ENCODE peak calls at places on chromosomes 13 and 19, in ten cellular contexts. Q is ovary; K is body of pancreas; W is HAP-1; D is naive thymus-derived CD4-positive, alpha-beta T cell; I is sigmoid colon; O is upper lobe of right lung; H is keratinocyte; G is neuronal stem cell; T is lower lobe of right lung. C is an unnamed sample. For H3K27me3 and H3K4me1, the result is how much of the 10 kb centered on the place peaks cover.

GRCh38 chr13:40102854-40103253 is 447.4 kb downstream of the COG6 start:
- DNase-seq in I (no peak), G (no peak), Q (peak), D (peak), W (no peak), H (peak), T (no peak), K (no peak), O (no peak), C (no peak)

GRCh38 chr19:2538096-2538757 is 62.3 kb downstream of the GADD45B start:
- DNase-seq in H (no peak), T (no peak), I (no peak), O (no peak), G (no peak), W (no peak), Q (no peak), D (no peak), K (no peak), C (peak)

GRCh38 chr13:47126432-47126831 is 229.6 kb upstream of the HTR2A start:
- DNase-seq in O (no peak), T (no peak), G (no peak), H (no peak), K (peak), I (no peak), Q (no peak), D (no peak), W (no peak), C (no peak)

GRCh38 chr19:40225440-40226305 is 816 bp downstream of the CCNP start:
- DNase-seq in G (no peak), Q (no peak), T (no peak), I (no peak), H (no peak), O (no peak), K (no peak), W (no peak), D (no peak), C (no peak)

GRCh38 chr13:35866801-35867200 is 264.4 kb downstream of the DCLK1 start:
- DNase-seq in D (no peak), K (no peak), W (no peak), G (no peak), Q (no peak), I (no peak), T (no peak), O (no peak), H (no peak), C (no peak)

GRCh38 chr19:48319647-48320537 is 5.5 kb upstream of the EMP3 start:
- DNase-seq in O (peak), I (peak), D (peak), Q (peak), W (peak), H (no peak), T (peak), G (peak), K (peak), C (peak)

GRCh38 chr13:96822900-96823299 is 171.4 kb downstream of the OXGR1 start:
- DNase-seq in W (peak), O (no peak), D (no peak), Q (no peak), H (no peak), K (peak), I (no peak), T (no peak), G (no peak), C (no peak)

GRCh38 chr19:43664008-43664407 is 6.0 kb downstream of the PLAUR start:
- DNase-seq in H (no peak), G (no peak), D (peak), W (no peak), O (no peak), I (no peak), T (no peak), K (peak), Q (no peak), C (peak)

GRCh38 chr13:48448963-48449614 is 36.2 kb upstream of the LPAR6 start:
- DNase-seq in T (no peak), H (no peak), G (no peak), D (no peak), Q (no peak), W (no peak), I (no peak), O (no peak), K (no peak), C (no peak)

GRCh38 chr19:48713041-48713863 is 6.3 kb downstream of the MAMSTR start:
- DNase-seq in H (no peak), K (no peak), I (no peak), Q (no peak), G (no peak), T (no peak), D (peak), W (peak), O (no peak), C (no peak)

GRCh38 chr13:107956889-107957288 is 258.4 kb downstream of the LIG4 start:
- DNase-seq in G (no peak), Q (no peak), O (no peak), I (no peak), W (no peak), D (no peak), T (no peak), K (no peak), H (no peak), C (no peak)

GRCh38 chr19:8065489-8066261 is 13.1 kb downstream of the CCL25 start:
- DNase-seq in Q (no peak), I (no peak), O (no peak), T (no peak), G (no peak), K (no peak), H (no peak), D (no peak), W (no peak), C (no peak)

GRCh38 chr19:19274146-19274545 is 1.0 kb upstream of the TM6SF2 start:
- DNase-seq in Q (no peak), D (no peak), W (no peak), H (no peak), K (no peak), I (no peak), O (no peak), G (no peak), T (no peak), C (no peak)

GRCh38 chr19:1115646-1116420 is 12.0 kb downstream of the GPX4 start:
- DNase-seq in K (no peak), H (no peak), W (no peak), D (no peak), Q (no peak), O (no peak), I (no peak), T (no peak), G (no peak), C (no peak)

DNA sequence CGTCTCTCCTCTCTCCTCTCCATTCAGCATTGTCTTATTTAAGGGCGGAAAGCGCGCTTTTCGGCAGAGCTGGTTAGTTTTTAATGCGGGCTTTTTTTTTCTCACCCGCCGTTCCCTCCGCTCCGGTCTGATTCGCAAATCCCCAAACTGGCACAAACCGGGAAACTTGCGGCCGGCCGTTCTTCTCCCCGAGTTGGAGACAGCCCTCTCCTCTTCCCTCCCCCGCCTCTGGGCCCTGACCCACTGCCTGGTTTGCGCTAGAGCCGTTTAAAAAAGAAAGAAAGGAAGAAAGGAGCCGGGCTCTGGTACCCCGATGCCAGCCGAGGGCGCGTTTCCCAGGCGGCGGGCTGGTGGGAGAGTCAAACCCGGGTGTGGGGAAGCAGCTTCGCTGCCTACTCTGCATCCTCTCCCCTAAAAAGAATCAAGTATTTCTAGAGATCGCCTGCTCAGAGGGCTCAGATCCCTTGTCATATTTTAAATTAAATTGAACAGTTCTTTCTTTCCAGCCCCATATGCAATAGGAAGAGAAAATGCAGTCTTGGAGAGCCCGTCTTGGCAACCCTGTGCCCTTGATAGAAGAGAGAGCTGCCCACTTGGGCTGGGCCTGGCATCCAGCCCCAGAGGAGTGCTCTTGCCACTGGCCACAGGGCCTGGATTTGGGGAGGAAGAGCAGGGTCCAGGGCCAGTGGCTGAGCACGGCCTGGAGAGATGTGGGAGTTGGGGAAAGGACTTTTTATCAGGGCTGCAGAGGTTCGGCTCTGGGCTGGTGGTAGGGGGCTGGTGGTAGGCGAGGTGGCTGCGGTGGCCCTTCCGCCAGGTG is 19.0 kb downstream of the NFIX start:
- DNase-seq in W (no peak), I (no peak), O (no peak), G (no peak), Q (peak), D (no peak), H (no peak), K (no peak), T (no peak), C (no peak)
- H3K27me3 ChIP-seq in W (under half), I (under half), O (under half), G (half or more), Q (under half), D (under half), H (under half), K (under half), T (under half), C (under half)

GRCh38 chr13:45007225-45007624 is 17.9 kb downstream of the GPALPP1 start:
- DNase-seq in Q (no peak), G (no peak), T (no peak), I (no peak), H (no peak), K (no peak), D (no peak), W (no peak), O (no peak), C (no peak)
- H3K4me1 ChIP-seq in Q (under half), G (under half), T (under half), I (under half), H (under half), K (under half), D (under half), W (under half), O (under half), C (under half)

DNA sequence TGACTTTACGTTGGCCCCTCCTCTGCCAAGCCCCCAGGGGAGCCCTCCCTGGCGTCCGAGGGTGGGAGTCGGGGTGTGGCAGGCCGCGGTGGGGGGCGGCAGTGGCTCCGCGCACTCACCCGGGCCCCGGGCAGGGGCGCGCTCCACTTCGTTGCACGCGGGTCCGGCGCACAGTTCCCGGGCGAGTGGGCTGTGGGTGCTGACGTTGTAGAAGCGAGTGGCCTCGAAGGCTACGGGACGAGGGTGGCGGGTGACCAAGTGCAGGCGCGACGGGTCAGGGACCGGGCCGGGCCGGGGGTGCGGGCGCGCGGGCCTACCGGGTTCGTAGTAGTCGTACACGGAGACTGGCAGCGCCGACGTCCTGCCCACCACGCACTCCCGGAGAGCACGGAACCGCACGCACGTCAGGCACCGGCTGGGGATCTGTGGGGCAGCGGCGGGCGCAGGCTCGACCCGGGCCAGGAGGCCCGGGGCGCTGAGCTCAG is 8.8 kb downstream of the F2RL3 start:
- DNase-seq in Q (no peak), D (no peak), O (no peak), G (no peak), H (no peak), W (no peak), K (peak), T (peak), I (no peak), C (peak)
- H3K27me3 ChIP-seq in Q (under half), D (under half), O (under half), G (under half), H (under half), W (under half), K (under half), T (under half), I (under half), C (under half)

DNA sequence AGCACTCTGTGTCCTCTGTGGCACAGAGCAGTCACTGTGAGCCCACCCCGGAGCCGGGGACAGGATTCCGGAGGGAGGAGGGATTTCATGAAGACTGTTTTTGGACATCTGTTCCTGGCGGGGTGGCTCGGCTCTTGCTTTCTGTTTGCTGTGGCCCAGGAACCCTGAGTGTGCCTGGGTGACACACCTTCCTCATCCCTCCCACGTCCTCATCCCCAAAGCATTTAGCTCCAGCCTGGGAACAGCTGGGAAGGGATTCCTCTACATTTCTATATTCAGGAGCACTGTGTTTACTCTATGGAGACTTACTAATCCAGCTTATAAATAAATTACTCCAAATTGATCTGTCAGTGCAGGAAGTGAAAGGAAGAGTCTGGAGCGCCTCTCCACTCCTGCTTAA is 97.8 kb upstream of the UBL3 start:
- DNase-seq in G (no peak), I (no peak), T (no peak), K (no peak), Q (no peak), W (no peak), H (no peak), O (no peak), D (no peak), C (no peak)
- H3K4me1 ChIP-seq in G (under half), I (under half), T (under half), K (under half), Q (under half), W (under half), H (under half), O (under half), D (under half), C (under half)

GRCh38 chr13:27923794-27924528 is 4.2 kb downstream of the PDX1 start:
- DNase-seq in D (no peak), T (no peak), Q (no peak), W (no peak), O (no peak), I (no peak), H (no peak), K (no peak), G (peak), C (no peak)
- H3K27me3 ChIP-seq in D (under half), T (half or more), Q (under half), W (under half), O (half or more), I (half or more), H (half or more), K (under half), G (half or more), C (under half)

GRCh38 chr13:112057736-112058518 is 9.0 kb upstream of the SOX1 start:
- DNase-seq in T (no peak), K (no peak), I (no peak), W (no peak), O (no peak), G (no peak), Q (no peak), H (no peak), D (no peak), C (no peak)
- H3K4me1 ChIP-seq in T (under half), K (under half), I (half or more), W (under half), O (under half), G (under half), Q (under half), H (under half), D (under half), C (under half)

GRCh38 chr13:26887594-26887993 is 127.0 kb upstream of the GPR12 start:
- DNase-seq in D (no peak), T (no peak), G (no peak), I (no peak), W (no peak), H (no peak), Q (no peak), K (no peak), O (no peak), C (no peak)
- H3K27me3 ChIP-seq in D (under half), T (under half), G (under half), I (under half), W (under half), H (under half), Q (under half), K (under half), O (under half), C (under half)

GRCh38 chr19:35284153-35285140 is 2.1 kb downstream of the HAMP start:
- DNase-seq in W (no peak), I (no peak), K (no peak), T (no peak), Q (no peak), D (no peak), O (no peak), G (no peak), H (no peak), C (no peak)
- H3K4me1 ChIP-seq in W (under half), I (under half), K (under half), T (under half), Q (under half), D (under half), O (under half), G (under half), H (under half), C (under half)